ENCODE peak calls at places on chromosomes 1 and 21, in five cellular contexts. B, V, H, M and U are unnamed samples.

GRCh38 chr1:25804244-25804963 is 4.4 kb downstream of the SELENON start:
- DNase-seq in B (peak), V (no peak), H (no peak), M (no peak), U (no peak)

GRCh38 chr1:92441316-92442311 is 45.1 kb downstream of the GFI1 start:
- DNase-seq in B (peak), V (no peak), H (no peak), M (no peak), U (no peak)

GRCh38 chr1:167805041-167805556 is 83.3 kb downstream of the MPZL1 start:
- DNase-seq in B (no peak), V (no peak), H (no peak), M (no peak), U (peak)

GRCh38 chr1:6143392-6143791 is 36.7 kb downstream of the CHD5 start:
- DNase-seq in B (no peak), V (no peak), H (no peak), M (no peak), U (no peak)

GRCh38 chr1:204080163-204080903 is 7.4 kb downstream of the SOX13 start:
- DNase-seq in B (peak), V (peak), H (peak), M (peak), U (no peak)

GRCh38 chr1:183543619-183544204 is 46.5 kb downstream of the NCF2 start:
- DNase-seq in B (no peak), V (no peak), H (no peak), M (peak), U (peak)

GRCh38 chr1:156193488-156194299 is at the start of gene SLC25A44:
- DNase-seq in B (peak), V (peak), H (peak), M (peak), U (peak)

GRCh38 chr1:193308438-193308837 is 122.0 kb upstream of the B3GALT2 start:
- DNase-seq in B (no peak), V (no peak), H (no peak), M (no peak), U (no peak)

GRCh38 chr1:18992646-18993045 is 36.2 kb upstream of the IFFO2 start:
- DNase-seq in B (no peak), V (no peak), H (no peak), M (no peak), U (no peak)

GRCh38 chr1:167935252-167936067 is 1.0 kb upstream of the DCAF6 start:
- DNase-seq in B (peak), V (no peak), H (no peak), M (peak), U (peak)

GRCh38 chr21:35249636-35250035 is 200.5 kb upstream of the RUNX1 start:
- DNase-seq in B (no peak), V (no peak), H (no peak), M (no peak), U (no peak)

GRCh38 chr1:200780545-200781444 is 42.1 kb downstream of the CAMSAP2 start:
- DNase-seq in B (no peak), V (no peak), H (no peak), M (peak), U (no peak)

GRCh38 chr1:37660646-37661045 is 26.0 kb upstream of the RSPO1 start:
- DNase-seq in B (no peak), V (no peak), H (no peak), M (no peak), U (no peak)

GRCh38 chr1:76759950-76760349 is 107.3 kb upstream of the ST6GALNAC5 start:
- DNase-seq in B (no peak), V (peak), H (peak), M (peak), U (no peak)

GRCh38 chr1:237873487-237873927 is 17.2 kb downstream of the ZP4 start:
- DNase-seq in B (no peak), V (no peak), H (peak), M (peak), U (no peak)

GRCh38 chr1:223707270-223708000 is 4.9 kb upstream of the CAPN2 start:
- DNase-seq in B (peak), V (peak), H (peak), M (peak), U (no peak)

GRCh38 chr1:162627662-162628296 is 4.5 kb upstream of the DDR2 start:
- DNase-seq in B (no peak), V (no peak), H (no peak), M (no peak), U (peak)

GRCh38 chr1:110783292-110783918 is 89.5 kb upstream of the CD53 start:
- DNase-seq in B (no peak), V (no peak), H (peak), M (peak), U (peak)

GRCh38 chr1:88557044-88557443 is 127.0 kb upstream of the PKN2 start:
- DNase-seq in B (no peak), V (no peak), H (no peak), M (no peak), U (no peak)

GRCh38 chr1:221611930-221612777 is 129.7 kb downstream of the DUSP10 start:
- DNase-seq in B (no peak), V (no peak), H (peak), M (peak), U (no peak)

GRCh38 chr1:219999821-220000220 is 46.5 kb downstream of the EPRS1 start:
- DNase-seq in B (no peak), V (no peak), H (no peak), M (no peak), U (no peak)

GRCh38 chr1:243525085-243525487 is 269.2 kb downstream of the SDCCAG8 start:
- DNase-seq in B (no peak), V (no peak), H (peak), M (peak), U (no peak)

GRCh38 chr1:32339363-32339978 is 3.4 kb upstream of the MARCKSL1 start:
- DNase-seq in B (no peak), V (no peak), H (no peak), M (peak), U (no peak)

GRCh38 chr1:200410566-200410878 is 686 bp upstream of the ZNF281 start:
- DNase-seq in B (no peak), V (no peak), H (no peak), M (peak), U (peak)

GRCh38 chr21:26717146-26717739 is 128.0 kb downstream of the ADAMTS1 start:
- DNase-seq in B (no peak), V (no peak), H (no peak), M (peak), U (peak)

GRCh38 chr1:214086945-214087344 is 99.2 kb downstream of the PROX1 start:
- DNase-seq in B (no peak), V (no peak), H (no peak), M (no peak), U (no peak)

GRCh38 chr1:184419734-184420161 is 32.9 kb downstream of the C1orf21 start:
- DNase-seq in B (no peak), V (no peak), H (no peak), M (no peak), U (no peak)

GRCh38 chr1:108708726-108709660 is 3.7 kb upstream of the FNDC7 start:
- DNase-seq in B (peak), V (no peak), H (no peak), M (no peak), U (peak)

GRCh38 chr1:177164380-177165068 is at the start of gene ASTN1:
- DNase-seq in B (no peak), V (no peak), H (no peak), M (no peak), U (no peak)

GRCh38 chr21:34732388-34732821 is 63.6 kb downstream of the CLIC6 start:
- DNase-seq in B (no peak), V (no peak), H (no peak), M (no peak), U (no peak)

GRCh38 chr1:6922096-6922931 is 137.1 kb downstream of the CAMTA1 start:
- DNase-seq in B (no peak), V (no peak), H (no peak), M (peak), U (no peak)

GRCh38 chr1:214454619-214455396 is 96.6 kb downstream of the PTPN14 start:
- DNase-seq in B (no peak), V (no peak), H (no peak), M (peak), U (no peak)

GRCh38 chr1:53016705-53017104 is 45.3 kb upstream of the PODN start:
- DNase-seq in B (no peak), V (no peak), H (no peak), M (no peak), U (no peak)

GRCh38 chr1:14039894-14040430 is 340.0 kb downstream of the PRDM2 start:
- DNase-seq in B (no peak), V (no peak), H (no peak), M (no peak), U (no peak)

GRCh38 chr1:224067621-224068457 is 46.1 kb upstream of the FBXO28 start:
- DNase-seq in B (no peak), V (no peak), H (peak), M (peak), U (no peak)

GRCh38 chr1:177384461-177384860 is 213.7 kb downstream of the BRINP2 start:
- DNase-seq in B (peak), V (no peak), H (no peak), M (peak), U (no peak)

GRCh38 chr1:94110946-94111740 is 9.8 kb downstream of the ABCA4 start:
- DNase-seq in B (no peak), V (no peak), H (no peak), M (no peak), U (no peak)

GRCh38 chr1:174157157-174157806 is 2.0 kb upstream of the RABGAP1L start:
- DNase-seq in B (no peak), V (no peak), H (no peak), M (no peak), U (peak)

GRCh38 chr1:113255728-113256347 is 134.5 kb upstream of the MAGI3 start:
- DNase-seq in B (no peak), V (no peak), H (no peak), M (no peak), U (no peak)

GRCh38 chr1:58886611-58887010 is 102.8 kb upstream of the JUN start:
- DNase-seq in B (no peak), V (no peak), H (no peak), M (no peak), U (no peak)

GRCh38 chr1:58888776-58889341 is 105.0 kb upstream of the JUN start:
- DNase-seq in B (no peak), V (no peak), H (no peak), M (no peak), U (no peak)

GRCh38 chr1:58885998-58886397 is 102.2 kb upstream of the JUN start:
- DNase-seq in B (peak), V (no peak), H (no peak), M (peak), U (no peak)

GRCh38 chr1:58884706-58885661 is 101.1 kb upstream of the JUN start:
- DNase-seq in B (peak), V (no peak), H (no peak), M (no peak), U (no peak)

DNA sequence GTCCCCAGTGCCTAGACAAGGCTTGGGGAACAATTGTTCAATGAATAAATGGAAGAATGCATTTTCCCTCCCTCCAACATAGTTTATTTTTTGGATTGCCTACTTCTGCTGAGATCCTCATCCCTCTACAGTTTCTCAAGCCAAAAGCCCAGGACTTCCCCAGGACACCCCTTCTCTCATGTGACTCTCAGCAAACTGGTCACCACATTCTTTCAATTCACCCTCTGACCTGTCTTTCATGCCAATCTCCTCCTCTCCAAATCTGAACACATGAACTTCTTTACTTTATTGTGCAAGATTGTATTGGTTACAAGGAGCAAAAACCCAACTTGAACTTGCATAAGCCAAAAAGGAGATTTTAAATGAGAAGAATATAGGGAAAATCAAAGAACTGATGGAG is 103.2 kb upstream of the JUN start:
- DNase-seq in B (no peak), V (no peak), H (no peak), M (no peak), U (no peak)
- H3K4me3 ChIP-seq in B (no peak), V (no peak), H (no peak), M (no peak), U (no peak)

GRCh38 chr1:39717809-39718208 is 20.9 kb upstream of the PPIE start:
- DNase-seq in B (no peak), V (no peak), H (no peak), M (no peak), U (no peak)
- H3K4me3 ChIP-seq in B (no peak), V (no peak), H (no peak), M (no peak), U (no peak)

DNA sequence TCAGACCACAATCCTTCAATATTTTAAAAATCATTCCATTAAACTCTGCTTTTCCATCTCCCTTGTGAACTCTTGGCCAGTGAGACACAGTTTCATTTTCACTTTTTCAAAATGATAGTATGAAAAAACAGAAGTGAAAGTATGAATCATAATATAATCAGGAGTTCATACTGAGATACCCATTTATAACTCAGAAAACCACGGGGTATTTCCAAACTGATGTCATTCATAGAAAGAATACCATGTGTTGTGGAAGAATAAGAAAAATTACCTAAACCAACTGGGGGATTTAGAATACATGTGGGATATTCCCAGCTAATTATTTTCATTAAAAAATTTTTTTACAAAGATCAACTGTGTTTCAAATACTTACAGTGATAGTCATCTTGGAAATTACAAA is 149.9 kb downstream of the MRPL39 start:
- DNase-seq in B (no peak), V (no peak), H (peak), M (peak), U (peak)
- H3K4me3 ChIP-seq in B (no peak), V (peak), H (no peak), M (no peak), U (no peak)

GRCh38 chr1:17925838-17926237 is 170.7 kb downstream of the ACTL8 start:
- DNase-seq in B (no peak), V (no peak), H (no peak), M (no peak), U (no peak)
- H3K4me3 ChIP-seq in B (no peak), V (no peak), H (no peak), M (no peak), U (no peak)

GRCh38 chr1:50542362-50542761 is 119.1 kb upstream of the DMRTA2 start:
- DNase-seq in B (no peak), V (no peak), H (no peak), M (no peak), U (no peak)
- H3K4me3 ChIP-seq in B (no peak), V (no peak), H (no peak), M (no peak), U (no peak)

DNA sequence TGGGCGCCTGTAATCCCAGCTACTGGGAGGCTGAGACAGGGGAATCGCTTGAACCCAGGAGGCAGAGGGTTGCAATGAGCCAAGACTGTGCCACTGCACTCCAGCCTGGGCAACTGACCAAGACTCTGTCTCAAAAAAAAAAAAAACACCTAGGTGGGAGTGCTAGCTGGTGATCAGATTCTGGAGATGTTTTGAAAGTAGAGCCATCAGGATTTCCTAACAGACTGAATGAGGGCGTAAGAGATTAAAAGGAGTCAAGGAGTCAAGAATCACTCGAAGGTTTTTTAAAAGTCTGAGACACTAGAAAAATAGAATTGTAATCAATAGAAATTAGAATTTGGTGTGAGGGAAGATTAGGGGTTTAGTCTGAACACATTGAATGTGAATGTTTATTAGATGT is 73.8 kb downstream of the HSF2BP start:
- DNase-seq in B (no peak), V (no peak), H (no peak), M (no peak), U (no peak)
- H3K4me3 ChIP-seq in B (no peak), V (no peak), H (no peak), M (no peak), U (no peak)

GRCh38 chr1:234906654-234907053 is 222.0 kb downstream of the TOMM20 start:
- DNase-seq in B (no peak), V (no peak), H (no peak), M (no peak), U (peak)

GRCh38 chr1:234909307-234909706 is 219.3 kb downstream of the TOMM20 start:
- DNase-seq in B (no peak), V (no peak), H (no peak), M (no peak), U (no peak)

GRCh38 chr1:234908571-234908970 is 220.1 kb downstream of the TOMM20 start:
- DNase-seq in B (peak), V (no peak), H (no peak), M (no peak), U (no peak)

GRCh38 chr1:234909851-234910250 is 218.8 kb downstream of the TOMM20 start:
- DNase-seq in B (no peak), V (no peak), H (no peak), M (no peak), U (no peak)

DNA sequence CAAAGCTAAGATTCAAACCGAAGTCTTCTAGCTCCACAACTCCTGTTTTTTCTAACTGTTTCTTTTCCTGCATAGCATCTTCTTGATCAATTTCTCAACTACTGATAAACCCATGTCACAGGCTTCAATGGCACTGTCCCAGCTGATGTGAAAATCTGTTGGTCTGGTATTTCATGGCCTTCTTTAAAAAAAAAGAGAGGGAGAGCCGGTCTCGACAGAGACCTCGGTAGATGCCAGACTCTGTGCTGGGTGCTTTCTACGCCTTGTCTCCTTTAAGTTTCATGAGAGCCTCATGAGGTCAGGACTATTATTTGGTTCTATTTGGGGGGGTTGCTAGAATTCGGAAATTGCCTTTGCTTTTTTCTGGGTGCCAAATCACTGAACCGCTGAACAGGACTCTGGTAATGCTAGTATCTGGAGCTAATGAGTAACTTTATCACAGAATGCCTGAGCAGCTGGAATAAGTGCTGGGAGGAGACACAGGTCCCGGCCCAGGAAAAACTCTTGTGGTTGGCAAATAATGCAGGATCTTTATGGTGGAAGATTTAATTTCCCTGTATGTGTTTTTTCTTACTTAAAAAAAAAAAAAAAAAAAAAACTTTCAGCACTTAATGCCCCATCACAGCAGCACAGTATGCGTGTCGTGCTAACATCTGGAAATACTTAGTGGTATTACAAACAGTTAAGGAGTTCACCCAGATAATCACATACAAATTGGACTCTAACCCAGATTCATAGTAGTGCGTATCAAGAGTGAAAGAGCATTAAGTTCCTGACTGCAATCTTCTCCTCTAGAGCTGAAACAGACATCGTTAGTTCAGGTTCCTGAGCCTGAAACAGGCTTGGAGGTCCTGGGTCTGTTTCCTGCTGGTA is 220.8 kb downstream of the TOMM20 start:
- DNase-seq in B (peak), V (no peak), H (no peak), M (peak), U (no peak)
- H3K4me3 ChIP-seq in B (no peak), V (no peak), H (no peak), M (no peak), U (no peak)